ENCODE peak calls at places on chromosomes 5 and 9, in eight cellular contexts. R, S, N, I, Z, C, G and U are unnamed samples.

GRCh38 chr9:84146893-84147705 is 166.5 kb downstream of the RMI1 start:
- DNase-seq in R (no peak), S (no peak), N (no peak), I (no peak), Z (no peak), C (no peak), G (no peak), U (no peak)

GRCh38 chr5:3600106-3600997 is 4.7 kb downstream of the IRX1 start:
- DNase-seq in R (peak; percentile 90), S (no peak), N (no peak), I (no peak), Z (no peak), C (no peak), G (no peak), U (no peak)

GRCh38 chr5:135233477-135233876 is 165.6 kb downstream of the MACROH2A1 start:
- DNase-seq in R (no peak), S (no peak), N (no peak), I (no peak), Z (no peak), C (no peak), G (no peak), U (peak; percentile 44)

GRCh38 chr9:87792831-87793288 is 66.9 kb downstream of the CTSL start:
- DNase-seq in R (peak; percentile 79), S (peak; percentile 66), N (peak; percentile 91), I (peak; percentile 23), Z (peak; percentile 77), C (no peak), G (peak; percentile 21), U (peak; percentile 76)

GRCh38 chr9:107219486-107219853 is 63.6 kb upstream of the RAD23B start:
- DNase-seq in R (no peak), S (no peak), N (no peak), I (no peak), Z (no peak), C (no peak), G (no peak), U (no peak)

GRCh38 chr5:151072234-151073025 is 8.4 kb downstream of the TNIP1 start:
- DNase-seq in R (no peak), S (no peak), N (peak; percentile 96), I (no peak), Z (no peak), C (no peak), G (no peak), U (no peak)

GRCh38 chr9:133075925-133076324 is 14.1 kb downstream of the CEL start:
- DNase-seq in R (no peak), S (no peak), N (no peak), I (no peak), Z (no peak), C (no peak), G (no peak), U (no peak)

GRCh38 chr5:31827862-31828261 is 188.9 kb downstream of the PDZD2 start:
- DNase-seq in R (no peak), S (no peak), N (peak; percentile 49), I (no peak), Z (no peak), C (no peak), G (no peak), U (no peak)

GRCh38 chr9:134325813-134326753 is at the start of gene RXRA:
- DNase-seq in R (peak; percentile 88), S (peak; percentile 67), N (peak; percentile 74), I (peak; percentile 65), Z (peak; percentile 78), C (peak; percentile 15), G (peak; percentile 39), U (peak; percentile 96)

GRCh38 chr5:83636141-83636540 is 84.5 kb downstream of the HAPLN1 start:
- DNase-seq in R (no peak), S (no peak), N (no peak), I (no peak), Z (no peak), C (no peak), G (no peak), U (no peak)

GRCh38 chr5:141039061-141039460 is 12.1 kb upstream of the PCDHB1 start:
- DNase-seq in R (no peak), S (no peak), N (no peak), I (no peak), Z (no peak), C (no peak), G (no peak), U (no peak)

GRCh38 chr5:133228316-133228715 is 176.5 kb downstream of the HSPA4 start:
- DNase-seq in R (no peak), S (no peak), N (no peak), I (no peak), Z (no peak), C (no peak), G (no peak), U (no peak)

GRCh38 chr5:180043381-180043780 is 28.2 kb downstream of the RNF130 start:
- DNase-seq in R (peak; percentile 8), S (no peak), N (no peak), I (no peak), Z (no peak), C (no peak), G (no peak), U (no peak)

GRCh38 chr9:106619211-106619610 is 243.8 kb upstream of the ZNF462 start:
- DNase-seq in R (no peak), S (no peak), N (no peak), I (no peak), Z (no peak), C (no peak), G (no peak), U (no peak)